ENCODE peak calls at places on chromosome 10, in six cellular contexts. One of them, this sample, is unnamed.

GRCh38 chr10:613661-614340 is 75.7 kb downstream of the DIP2C start:
- ATAC-seq in GM23338: no peak
- ATAC-seq in T-cell: no peak
- ATAC-seq in left lung: peak; percentile 38
- ATAC-seq in right cardiac atrium: no peak
- ATAC-seq in CD4-positive, alpha-beta T cell: no peak
- ATAC-seq in this sample: no peak

GRCh38 chr10:88565072-88565471 is 18.0 kb downstream of the RNLS start:
- ATAC-seq in GM23338: no peak
- ATAC-seq in T-cell: no peak
- ATAC-seq in left lung: peak; percentile 84
- ATAC-seq in right cardiac atrium: peak; percentile 41
- ATAC-seq in CD4-positive, alpha-beta T cell: peak; percentile 58
- ATAC-seq in this sample: no peak

GRCh38 chr10:132536241-132536963 is 1.2 kb upstream of the INPP5A start:
- ATAC-seq in GM23338: peak; percentile 32
- ATAC-seq in T-cell: peak; percentile 0
- ATAC-seq in left lung: peak; percentile 2
- ATAC-seq in right cardiac atrium: no peak
- ATAC-seq in CD4-positive, alpha-beta T cell: no peak
- ATAC-seq in this sample: peak; percentile 2

GRCh38 chr10:11538834-11539190 is 72.6 kb downstream of the USP6NL start:
- ATAC-seq in GM23338: no peak
- ATAC-seq in T-cell: no peak
- ATAC-seq in left lung: no peak
- ATAC-seq in right cardiac atrium: peak; percentile 11
- ATAC-seq in CD4-positive, alpha-beta T cell: no peak
- ATAC-seq in this sample: no peak

GRCh38 chr10:114908896-114909295 is 29.1 kb upstream of the TRUB1 start:
- ATAC-seq in GM23338: no peak
- ATAC-seq in T-cell: no peak
- ATAC-seq in left lung: no peak
- ATAC-seq in right cardiac atrium: no peak
- ATAC-seq in CD4-positive, alpha-beta T cell: no peak
- ATAC-seq in this sample: no peak

GRCh38 chr10:4351723-4352565 is 474.1 kb upstream of the AKR1E2 start:
- ATAC-seq in GM23338: no peak
- ATAC-seq in T-cell: no peak
- ATAC-seq in left lung: peak; percentile 7
- ATAC-seq in right cardiac atrium: peak; percentile 66
- ATAC-seq in CD4-positive, alpha-beta T cell: no peak
- ATAC-seq in this sample: peak; percentile 20

GRCh38 chr10:119498889-119499864 is 43.3 kb downstream of the RGS10 start:
- ATAC-seq in GM23338: no peak
- ATAC-seq in T-cell: no peak
- ATAC-seq in left lung: peak; percentile 29
- ATAC-seq in right cardiac atrium: no peak
- ATAC-seq in CD4-positive, alpha-beta T cell: no peak
- ATAC-seq in this sample: no peak

GRCh38 chr10:109451879-109452278 is 471.4 kb downstream of the XPNPEP1 start:
- ATAC-seq in GM23338: no peak
- ATAC-seq in T-cell: no peak
- ATAC-seq in left lung: no peak
- ATAC-seq in right cardiac atrium: no peak
- ATAC-seq in CD4-positive, alpha-beta T cell: no peak
- ATAC-seq in this sample: no peak

GRCh38 chr10:119399466-119399865 is 143.1 kb downstream of the RGS10 start:
- ATAC-seq in GM23338: no peak
- ATAC-seq in T-cell: no peak
- ATAC-seq in left lung: no peak
- ATAC-seq in right cardiac atrium: no peak
- ATAC-seq in CD4-positive, alpha-beta T cell: no peak
- ATAC-seq in this sample: no peak

GRCh38 chr10:116264296-116264695 is 8.7 kb downstream of the GFRA1 start:
- ATAC-seq in GM23338: no peak
- ATAC-seq in T-cell: no peak
- ATAC-seq in left lung: no peak
- ATAC-seq in right cardiac atrium: no peak
- ATAC-seq in CD4-positive, alpha-beta T cell: no peak
- ATAC-seq in this sample: no peak

This sample was measured in gastroesophageal sphincter.